ENCODE peak calls at places on chromosomes 16 and 17, in ten cellular contexts. J is IMR-90; E is psoas muscle; N is CD8-positive, alpha-beta T cell; Q is naive thymus-derived CD4-positive, alpha-beta T cell; T is BJ; Z is fibroblast of lung; C is MM.1S; K is PC-3; L is hepatocyte. G is an unnamed sample.

GRCh38 chr16:10922328-10923145 is 19.7 kb downstream of the DEXI start:
- DNase-seq in J (peak), E (peak), N (no peak), Q (no peak), T (no peak), Z (peak), C (no peak), K (no peak), L (no peak), G (no peak)

GRCh38 chr16:22659933-22660332 is 149.2 kb downstream of the NPIPB5 start:
- DNase-seq in J (no peak), E (no peak), N (no peak), Q (no peak), T (no peak), Z (no peak), C (no peak), K (peak), L (no peak), G (no peak)

GRCh38 chr17:21286066-21286770 is 1.7 kb downstream of the MAP2K3 start:
- DNase-seq in J (peak), E (peak), N (no peak), Q (no peak), T (peak), Z (peak), C (no peak), K (peak), L (peak), G (peak)

GRCh38 chr17:52395308-52395707 is 236.8 kb upstream of the CA10 start:
- DNase-seq in J (no peak), E (no peak), N (no peak), Q (no peak), T (no peak), Z (no peak), C (no peak), K (no peak), L (no peak), G (no peak)

GRCh38 chr16:74774223-74775139 is at the start of gene FA2H:
- DNase-seq in J (peak), E (peak), N (peak), Q (peak), T (no peak), Z (peak), C (peak), K (peak), L (peak), G (peak)

GRCh38 chr17:3539881-3540540 is 17.6 kb downstream of the TRPV3 start:
- DNase-seq in J (no peak), E (no peak), N (no peak), Q (no peak), T (no peak), Z (no peak), C (no peak), K (no peak), L (peak), G (no peak)

GRCh38 chr17:50094243-50094752 is 853 bp upstream of the PDK2 start:
- DNase-seq in J (peak), E (peak), N (peak), Q (peak), T (no peak), Z (peak), C (peak), K (peak), L (peak), G (no peak)

GRCh38 chr16:11038777-11039176 is 94.4 kb downstream of the CLEC16A start:
- DNase-seq in J (no peak), E (no peak), N (no peak), Q (no peak), T (no peak), Z (no peak), C (no peak), K (peak), L (no peak), G (no peak)

GRCh38 chr16:24986512-24987303 is 28.5 kb downstream of the ARHGAP17 start:
- DNase-seq in J (peak), E (no peak), N (no peak), Q (no peak), T (peak), Z (peak), C (no peak), K (peak), L (peak), G (no peak)

GRCh38 chr17:29383687-29384086 is 6.5 kb upstream of the TAOK1 start:
- DNase-seq in J (peak), E (no peak), N (no peak), Q (no peak), T (no peak), Z (peak), C (no peak), K (peak), L (no peak), G (no peak)

GRCh38 chr17:32551186-32551955 is 64.6 kb downstream of the CDK5R1 start:
- DNase-seq in J (peak), E (no peak), N (no peak), Q (no peak), T (no peak), Z (peak), C (peak), K (peak), L (no peak), G (peak)

GRCh38 chr17:45246861-45247428 is 14.9 kb downstream of the SPATA32 start:
- DNase-seq in J (peak), E (no peak), N (no peak), Q (peak), T (no peak), Z (peak), C (no peak), K (peak), L (peak), G (no peak)

GRCh38 chr17:41404024-41404651 is 6.7 kb upstream of the KRT31 start:
- DNase-seq in J (peak), E (no peak), N (no peak), Q (no peak), T (peak), Z (peak), C (no peak), K (peak), L (peak), G (peak)

GRCh38 chr16:75065149-75065807 is 51.3 kb downstream of the LDHD start:
- DNase-seq in J (no peak), E (no peak), N (peak), Q (peak), T (no peak), Z (no peak), C (no peak), K (peak), L (peak), G (no peak)

GRCh38 chr16:9499921-9500593 is 408.6 kb downstream of the HAPSTR1 start:
- DNase-seq in J (no peak), E (no peak), N (no peak), Q (no peak), T (no peak), Z (no peak), C (no peak), K (no peak), L (no peak), G (no peak)

GRCh38 chr16:64250866-64251265 is 871.0 kb downstream of the CDH11 start:
- DNase-seq in J (peak), E (no peak), N (no peak), Q (no peak), T (no peak), Z (peak), C (no peak), K (no peak), L (no peak), G (no peak)

GRCh38 chr16:11439790-11440656 is 94.8 kb downstream of the RMI2 start:
- DNase-seq in J (no peak), E (no peak), N (no peak), Q (no peak), T (no peak), Z (no peak), C (no peak), K (no peak), L (no peak), G (no peak)

GRCh38 chr16:75653926-75654325 is 6.4 kb downstream of the TERF2IP start:
- DNase-seq in J (peak), E (no peak), N (no peak), Q (no peak), T (peak), Z (peak), C (no peak), K (no peak), L (no peak), G (no peak)

GRCh38 chr17:12683299-12683698 is 17.6 kb downstream of the MYOCD start:
- DNase-seq in J (no peak), E (no peak), N (no peak), Q (no peak), T (no peak), Z (no peak), C (no peak), K (no peak), L (no peak), G (no peak)

GRCh38 chr16:72537684-72538083 is 365.7 kb upstream of the PMFBP1 start:
- DNase-seq in J (peak), E (no peak), N (no peak), Q (no peak), T (no peak), Z (peak), C (no peak), K (peak), L (no peak), G (no peak)

DNA sequence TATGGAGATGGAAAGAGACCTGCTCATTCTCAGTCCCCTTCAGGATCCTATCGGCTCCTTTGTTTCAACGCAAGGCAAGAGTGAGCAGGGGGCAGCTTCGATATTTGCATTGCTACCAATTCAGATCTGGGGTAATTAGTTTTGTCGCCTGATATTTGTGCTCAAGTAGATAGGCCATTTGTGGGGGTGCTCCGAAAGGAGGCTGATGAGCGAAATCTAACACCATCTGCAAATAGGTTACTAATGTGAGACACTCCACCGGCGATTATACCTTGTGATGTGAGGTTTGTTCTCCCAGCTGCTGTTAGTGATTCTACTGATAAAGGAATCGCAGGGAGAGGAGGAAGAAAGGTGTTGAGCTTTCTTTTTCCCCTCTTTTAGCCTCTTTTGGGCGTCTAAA is 31.5 kb downstream of the WSCD1 start:
- DNase-seq in J (no peak), E (no peak), N (no peak), Q (no peak), T (no peak), Z (no peak), C (no peak), K (no peak), L (no peak), G (no peak)
- H3K4me3 ChIP-seq in J (no peak), E (no peak), N (no peak), Q (no peak), T (no peak), Z (no peak), C (no peak), K (no peak), L (no peak), G (no peak)

GRCh38 chr17:61404702-61405046 is 5.0 kb downstream of the TBX2 start:
- DNase-seq in J (peak), E (no peak), N (no peak), Q (no peak), T (no peak), Z (no peak), C (no peak), K (no peak), L (no peak), G (no peak)
- H3K4me3 ChIP-seq in J (peak), E (peak), N (peak), Q (peak), T (peak), Z (peak), C (no peak), K (no peak), L (peak), G (no peak)

DNA sequence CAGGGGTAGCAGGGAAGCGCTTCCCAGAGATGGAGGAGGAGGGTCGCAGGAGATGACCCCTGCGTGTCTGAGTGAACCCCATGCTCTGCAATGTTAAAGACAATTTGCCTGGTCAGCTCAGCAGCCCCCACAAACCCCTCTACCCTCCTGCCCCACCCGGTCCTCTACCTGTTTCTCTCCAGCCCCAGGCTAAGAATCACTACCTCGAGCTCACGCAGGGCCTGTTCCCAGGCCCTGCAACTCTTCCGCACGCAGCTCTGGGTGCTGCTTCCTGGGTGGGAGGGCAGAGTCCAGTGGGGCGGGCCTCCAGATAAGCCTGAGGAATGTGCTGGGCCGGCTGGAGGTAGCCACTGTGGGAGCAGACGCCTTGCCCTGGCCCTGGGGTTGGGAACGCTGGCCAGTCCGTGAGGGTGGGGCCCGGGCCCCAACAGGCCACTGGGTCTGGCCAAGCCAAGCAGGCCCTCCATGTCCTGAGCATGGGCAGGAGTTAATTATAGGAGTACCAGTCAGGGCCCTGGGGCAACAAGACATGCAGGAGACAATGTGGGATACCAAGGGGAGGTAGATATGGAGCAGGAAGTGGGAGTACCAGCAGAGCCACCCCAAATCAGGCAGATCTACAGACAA is 6.1 kb downstream of the DOK4 start:
- DNase-seq in J (peak), E (peak), N (no peak), Q (no peak), T (no peak), Z (peak), C (no peak), K (no peak), L (peak), G (peak)
- H3K4me3 ChIP-seq in J (no peak), E (peak), N (no peak), Q (no peak), T (peak), Z (peak), C (no peak), K (no peak), L (no peak), G (peak)

GRCh38 chr17:5282639-5283217 is 644 bp downstream of the RABEP1 start:
- DNase-seq in J (no peak), E (no peak), N (no peak), Q (peak), T (no peak), Z (peak), C (peak), K (no peak), L (no peak), G (no peak)
- H3K4me3 ChIP-seq in J (peak), E (peak), N (peak), Q (peak), T (peak), Z (peak), C (peak), K (peak), L (peak), G (peak)

GRCh38 chr17:15917439-15918027 is 27.4 kb upstream of the ADORA2B start:
- DNase-seq in J (no peak), E (no peak), N (no peak), Q (no peak), T (no peak), Z (no peak), C (no peak), K (no peak), L (no peak), G (no peak)
- H3K4me3 ChIP-seq in J (no peak), E (peak), N (no peak), Q (no peak), T (peak), Z (peak), C (no peak), K (no peak), L (no peak), G (peak)

GRCh38 chr17:4635823-4636375 is 5.6 kb downstream of the ALOX15 start:
- DNase-seq in J (no peak), E (no peak), N (no peak), Q (no peak), T (no peak), Z (no peak), C (peak), K (no peak), L (no peak), G (no peak)
- H3K4me3 ChIP-seq in J (no peak), E (no peak), N (no peak), Q (no peak), T (no peak), Z (no peak), C (peak), K (no peak), L (no peak), G (no peak)